ENCODE peak calls at places on chromosomes 13 and 19, in ten cellular contexts. M is tibial nerve; U is kidney; O is mammary epithelial cell; W is H9; B is cardiac muscle cell; J is CD8-positive, alpha-beta T cell; I is A673; P is sigmoid colon; K is adrenal gland. Z is an unnamed sample. For H3K4me1, the result is how much of the 10 kb centered on the place peaks cover.

GRCh38 chr13:43061496-43062280 is 38.3 kb downstream of the DNAJC15 start:
- DNase-seq in B (no peak), P (no peak), W (no peak), K (no peak), I (no peak), U (no peak), J (no peak), M (no peak), O (peak), Z (no peak)

GRCh38 chr13:109160887-109161669 is 531.7 kb downstream of the MYO16 start:
- DNase-seq in I (no peak), B (no peak), O (peak), M (no peak), K (no peak), P (no peak), U (no peak), W (no peak), J (no peak), Z (no peak)

GRCh38 chr13:48507024-48507423 is 25.9 kb downstream of the RCBTB2 start:
- DNase-seq in U (no peak), M (no peak), J (no peak), I (no peak), O (peak), P (no peak), B (no peak), W (no peak), K (no peak), Z (no peak)

GRCh38 chr19:29505034-29505824 is 20.6 kb upstream of the VSTM2B start:
- DNase-seq in P (peak), K (no peak), J (no peak), W (no peak), B (no peak), U (peak), O (no peak), M (no peak), I (no peak), Z (no peak)

GRCh38 chr19:14471436-14472187 is 3.5 kb downstream of the PTGER1 start:
- DNase-seq in K (no peak), U (peak), P (no peak), W (no peak), M (no peak), I (no peak), O (no peak), J (no peak), B (no peak), Z (no peak)

GRCh38 chr19:46442808-46443450 is 14.2 kb upstream of the PNMA8C start:
- DNase-seq in P (no peak), K (peak), J (no peak), W (no peak), O (peak), B (no peak), U (no peak), I (peak), M (no peak), Z (no peak)

GRCh38 chr19:38277549-38277948 is 13.2 kb downstream of the SPINT2 start:
- DNase-seq in I (no peak), U (no peak), M (no peak), O (peak), J (no peak), B (no peak), P (no peak), W (no peak), K (no peak), Z (no peak)

GRCh38 chr19:46607441-46607841 is 6.3 kb downstream of the CALM3 start:
- DNase-seq in U (peak), O (no peak), B (no peak), J (no peak), W (no peak), I (no peak), M (no peak), K (no peak), P (peak), Z (no peak)

GRCh38 chr19:4208385-4209094 is 20.8 kb upstream of the EBI3 start:
- DNase-seq in O (peak), B (no peak), P (no peak), K (no peak), W (peak), J (no peak), U (no peak), I (peak), M (no peak), Z (no peak)

GRCh38 chr19:24073807-24074206 is 13.2 kb upstream of the ZNF254 start:
- DNase-seq in U (no peak), O (peak), P (no peak), I (no peak), W (no peak), M (no peak), J (no peak), K (peak), B (no peak), Z (no peak)

GRCh38 chr19:2529473-2529918 is 53.6 kb downstream of the GADD45B start:
- DNase-seq in K (no peak), P (no peak), O (peak), B (no peak), M (no peak), I (no peak), U (peak), J (no peak), W (no peak), Z (peak)

GRCh38 chr13:33349314-33349995 is 63.9 kb upstream of the STARD13 start:
- DNase-seq in J (no peak), B (no peak), I (peak), P (peak), M (peak), U (peak), O (no peak), W (peak), K (no peak), Z (no peak)

GRCh38 chr19:16587031-16588023 is 15.1 kb upstream of the SLC35E1 start:
- DNase-seq in P (no peak), J (peak), M (peak), I (no peak), K (peak), W (no peak), B (peak), U (peak), O (peak), Z (no peak)

GRCh38 chr19:48510421-48511268 is 990 bp downstream of the LMTK3 start:
- DNase-seq in U (peak), P (peak), M (peak), I (peak), J (peak), B (peak), K (peak), O (no peak), W (peak), Z (peak)

GRCh38 chr13:30569901-30570576 is 47.7 kb upstream of the USPL1 start:
- DNase-seq in I (peak), M (peak), O (peak), K (peak), B (no peak), P (peak), U (no peak), J (no peak), W (peak), Z (peak)

GRCh38 chr19:16394681-16395375 is 70.2 kb downstream of the KLF2 start:
- DNase-seq in U (peak), O (no peak), M (no peak), P (no peak), W (no peak), K (no peak), I (no peak), J (no peak), B (no peak), Z (no peak)

GRCh38 chr13:104571161-104571889 is 1505.1 kb upstream of the SLC10A2 start:
- DNase-seq in M (peak), I (peak), B (peak), W (peak), U (no peak), O (peak), P (peak), J (no peak), K (peak), Z (peak)

GRCh38 chr19:32296694-32297093 is 48.7 kb upstream of the ZNF507 start:
- DNase-seq in W (no peak), K (no peak), I (no peak), U (no peak), O (no peak), B (no peak), P (no peak), J (no peak), M (no peak), Z (no peak)

GRCh38 chr19:58367698-58368454 is 5.3 kb upstream of the ZNF497 start:
- DNase-seq in K (no peak), I (no peak), P (no peak), W (peak), M (no peak), O (no peak), U (no peak), J (no peak), B (no peak), Z (no peak)

GRCh38 chr19:58362272-58362994 is at the start of gene ZNF497:
- DNase-seq in W (peak), B (peak), U (peak), O (peak), J (peak), K (peak), M (peak), P (peak), I (peak), Z (peak)

GRCh38 chr19:58368561-58369360 is 6.2 kb upstream of the ZNF497 start:
- DNase-seq in M (no peak), I (no peak), K (no peak), W (peak), P (no peak), B (no peak), J (no peak), O (no peak), U (no peak), Z (no peak)

GRCh38 chr19:58364127-58364526 is 1.6 kb upstream of the ZNF497 start:
- DNase-seq in O (no peak), K (no peak), W (no peak), M (no peak), P (no peak), B (no peak), U (no peak), I (no peak), J (no peak), Z (no peak)

DNA sequence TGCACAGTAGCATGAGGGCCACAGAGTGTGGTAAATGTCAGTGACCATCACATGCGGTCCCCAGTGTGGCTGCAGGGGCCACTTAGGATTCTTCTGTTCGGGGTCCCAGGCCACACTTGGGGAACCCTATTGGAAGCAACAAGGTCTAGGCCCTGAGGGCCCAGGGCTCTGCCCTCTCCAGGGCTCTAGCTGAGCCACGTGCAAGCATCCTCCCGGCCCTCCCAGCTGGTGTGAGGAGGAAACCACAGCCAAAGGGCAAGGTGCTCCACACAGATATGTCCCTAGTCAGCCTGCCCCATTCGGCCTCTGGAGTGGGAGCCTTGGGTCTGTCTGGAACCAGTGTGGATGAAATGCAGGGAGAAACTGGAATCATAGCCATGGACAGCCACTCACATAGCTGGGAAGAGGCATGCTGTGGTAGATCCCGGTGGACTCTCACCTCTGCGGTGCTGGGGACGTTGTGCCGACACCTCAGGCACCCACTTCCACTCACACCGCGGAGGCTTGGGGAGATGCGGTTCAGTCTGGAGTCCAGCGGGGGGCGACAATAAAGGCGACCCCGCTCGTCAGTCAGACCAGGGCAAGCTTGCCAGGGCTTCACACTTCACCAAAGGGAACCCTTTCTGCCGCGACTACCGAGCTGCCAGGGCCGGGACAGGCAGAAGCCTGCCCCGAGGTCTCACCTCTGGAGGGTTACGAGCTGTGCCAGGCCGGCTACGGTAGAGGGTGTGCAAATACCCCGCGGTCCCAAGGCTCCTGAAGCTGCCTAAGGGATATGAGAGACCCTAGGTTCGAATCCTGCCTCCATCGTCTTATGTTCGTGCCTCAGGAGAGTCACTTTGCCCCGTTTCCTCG is 4.3 kb upstream of the ZNF497 start:
- DNase-seq in J (no peak), P (no peak), I (no peak), W (peak), B (no peak), M (no peak), O (no peak), K (no peak), U (no peak), Z (no peak)
- TF ChIP-seq CTCF in J (no peak), P (no peak), I (no peak), W (no peak), B (no peak), M (no peak), O (no peak), K (no peak), U (no peak), Z (no peak)

GRCh38 chr13:73580868-73581267 is 522.1 kb downstream of the KLF5 start:
- DNase-seq in B (no peak), J (no peak), P (no peak), M (no peak), K (no peak), W (no peak), O (no peak), U (no peak), I (no peak), Z (no peak)
- H3K4me1 ChIP-seq in B (under half), J (under half), P (under half), M (under half), K (under half), W (under half), O (under half), U (under half), I (under half), Z (under half)

GRCh38 chr13:77274126-77274525 is 52.8 kb downstream of the MYCBP2 start:
- DNase-seq in O (no peak), M (no peak), I (no peak), B (no peak), K (no peak), U (no peak), W (no peak), P (no peak), J (no peak), Z (no peak)
- TF ChIP-seq CTCF in O (no peak), M (no peak), I (peak), B (no peak), K (no peak), U (no peak), W (no peak), P (no peak), J (peak), Z (no peak)

DNA sequence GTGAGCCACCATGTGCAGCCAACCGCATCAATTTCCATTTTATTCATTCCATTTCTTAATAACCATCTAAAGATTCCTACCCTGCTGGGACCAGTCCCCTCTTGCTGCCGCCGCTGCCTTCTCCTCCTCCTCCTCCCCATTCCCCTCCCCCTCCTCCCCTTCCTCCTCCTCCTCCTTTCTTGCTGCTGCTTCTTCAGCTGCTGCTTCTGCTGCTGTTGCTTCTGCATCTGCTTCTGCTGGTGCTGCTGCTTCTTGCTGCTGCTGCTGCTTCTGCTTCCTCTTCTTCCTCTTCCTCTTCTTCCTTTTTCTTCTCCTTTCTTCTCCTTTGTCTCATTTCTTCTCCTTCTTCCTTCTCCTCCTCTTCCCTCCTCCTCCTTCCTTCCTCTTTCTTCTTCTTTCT is 20.0 kb upstream of the SPRYD7 start:
- DNase-seq in I (no peak), K (no peak), M (no peak), J (no peak), O (no peak), W (no peak), P (no peak), B (no peak), U (no peak), Z (no peak)
- H3K4me1 ChIP-seq in I (under half), K (under half), M (under half), J (under half), O (under half), W (under half), P (under half), B (under half), U (under half), Z (under half)

DNA sequence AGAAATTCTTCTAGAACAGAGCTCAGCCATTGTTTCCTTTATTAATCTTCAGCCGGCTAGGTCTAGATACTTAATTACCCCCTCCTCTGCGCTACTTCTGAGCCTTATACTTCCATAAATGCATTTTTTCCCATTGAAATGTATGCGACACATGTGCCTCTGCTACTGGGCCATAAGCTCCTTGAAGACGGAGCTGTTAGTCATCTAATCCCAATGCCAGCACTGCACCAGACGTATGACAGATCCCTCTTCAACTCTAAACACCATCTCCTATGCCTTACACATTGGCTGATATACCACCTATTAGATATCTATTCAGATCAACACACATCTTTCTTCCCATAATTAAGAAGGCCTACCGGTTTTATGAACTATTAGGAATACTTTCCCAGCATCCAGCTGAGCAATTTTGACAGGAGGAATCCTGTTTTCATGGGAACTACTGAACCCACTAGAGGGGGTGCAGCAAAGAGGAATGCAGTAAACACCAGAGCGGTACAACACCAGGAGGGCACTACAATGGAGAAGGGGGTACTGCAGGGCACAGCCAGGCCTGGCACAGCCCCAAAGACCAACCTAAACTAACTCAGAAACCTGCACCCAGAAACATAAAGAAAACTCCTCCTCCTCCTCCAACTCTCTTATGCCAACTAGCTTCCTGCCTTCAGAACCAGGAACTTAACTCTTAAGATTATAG is 18.8 kb downstream of the STK24 start:
- DNase-seq in K (no peak), O (no peak), J (no peak), P (peak), I (peak), U (no peak), B (no peak), W (no peak), M (no peak), Z (no peak)
- TF ChIP-seq CTCF in K (no peak), O (no peak), J (no peak), P (no peak), I (no peak), U (no peak), B (no peak), W (no peak), M (no peak), Z (no peak)

GRCh38 chr19:18308051-18308947 is 14.6 kb downstream of the LSM4 start:
- DNase-seq in K (no peak), J (no peak), B (no peak), O (no peak), M (no peak), W (no peak), P (no peak), U (no peak), I (no peak), Z (no peak)
- H3K4me1 ChIP-seq in K (under half), J (under half), B (under half), O (under half), M (under half), W (under half), P (under half), U (under half), I (under half), Z (under half)

Z was measured in BE2C.